ENCODE peak calls at places on chromosomes 2 and 18, in eight cellular contexts. One of them, this sample, is unnamed.

GRCh38 chr2:11985817-11986566 is 239.6 kb downstream of the LPIN1 start:
- DNase-seq in RWPE1: no peak
- DNase-seq in tibial artery: no peak
- DNase-seq in cardiac fibroblast: no peak
- DNase-seq in Panc1: no peak
- DNase-seq in CD8-positive, alpha-beta T cell: no peak
- DNase-seq in endothelial cell: no peak
- DNase-seq in gastrocnemius medialis: no peak
- DNase-seq in this sample: peak

GRCh38 chr2:72915907-72916742 is 1.2 kb upstream of the EMX1 start:
- DNase-seq in RWPE1: peak
- DNase-seq in gastrocnemius medialis: no peak
- DNase-seq in Panc1: no peak
- DNase-seq in cardiac fibroblast: peak
- DNase-seq in tibial artery: peak
- DNase-seq in endothelial cell: peak
- DNase-seq in CD8-positive, alpha-beta T cell: no peak
- DNase-seq in this sample: peak

GRCh38 chr2:197011777-197012641 is 85.5 kb upstream of the PGAP1 start:
- DNase-seq in endothelial cell: peak
- DNase-seq in RWPE1: peak
- DNase-seq in gastrocnemius medialis: no peak
- DNase-seq in cardiac fibroblast: peak
- DNase-seq in Panc1: no peak
- DNase-seq in CD8-positive, alpha-beta T cell: no peak
- DNase-seq in tibial artery: no peak
- DNase-seq in this sample: peak

GRCh38 chr18:39841133-39842041 is 2113.6 kb upstream of the PIK3C3 start:
- DNase-seq in RWPE1: peak
- DNase-seq in Panc1: no peak
- DNase-seq in endothelial cell: peak
- DNase-seq in gastrocnemius medialis: no peak
- DNase-seq in tibial artery: peak
- DNase-seq in cardiac fibroblast: peak
- DNase-seq in CD8-positive, alpha-beta T cell: no peak
- DNase-seq in this sample: peak

GRCh38 chr2:219444566-219445091 is 10.0 kb downstream of the SPEG start:
- DNase-seq in Panc1: no peak
- DNase-seq in RWPE1: no peak
- DNase-seq in tibial artery: peak
- DNase-seq in gastrocnemius medialis: no peak
- DNase-seq in CD8-positive, alpha-beta T cell: no peak
- DNase-seq in endothelial cell: no peak
- DNase-seq in cardiac fibroblast: no peak
- DNase-seq in this sample: no peak

GRCh38 chr2:40353236-40353635 is 98.7 kb downstream of the SLC8A1 start:
- DNase-seq in tibial artery: peak
- DNase-seq in Panc1: no peak
- DNase-seq in RWPE1: no peak
- DNase-seq in CD8-positive, alpha-beta T cell: no peak
- DNase-seq in cardiac fibroblast: no peak
- DNase-seq in gastrocnemius medialis: no peak
- DNase-seq in endothelial cell: no peak
- DNase-seq in this sample: no peak

GRCh38 chr2:133130548-133131246 is 437.6 kb downstream of the NCKAP5 start:
- DNase-seq in CD8-positive, alpha-beta T cell: no peak
- DNase-seq in Panc1: peak
- DNase-seq in endothelial cell: no peak
- DNase-seq in tibial artery: no peak
- DNase-seq in RWPE1: no peak
- DNase-seq in gastrocnemius medialis: no peak
- DNase-seq in cardiac fibroblast: peak
- DNase-seq in this sample: no peak

GRCh38 chr2:240724431-240724830 is 32.8 kb downstream of the AQP12A start:
- DNase-seq in endothelial cell: no peak
- DNase-seq in gastrocnemius medialis: no peak
- DNase-seq in cardiac fibroblast: no peak
- DNase-seq in Panc1: no peak
- DNase-seq in RWPE1: no peak
- DNase-seq in tibial artery: no peak
- DNase-seq in CD8-positive, alpha-beta T cell: no peak
- DNase-seq in this sample: no peak

GRCh38 chr18:12639990-12640880 is 17.7 kb downstream of the SPIRE1 start:
- DNase-seq in endothelial cell: no peak
- DNase-seq in Panc1: peak
- DNase-seq in CD8-positive, alpha-beta T cell: no peak
- DNase-seq in gastrocnemius medialis: peak
- DNase-seq in cardiac fibroblast: peak
- DNase-seq in RWPE1: no peak
- DNase-seq in tibial artery: no peak
- DNase-seq in this sample: peak

GRCh38 chr2:46913471-46914381 is 1.9 kb downstream of the MCFD2 start:
- DNase-seq in CD8-positive, alpha-beta T cell: no peak
- DNase-seq in gastrocnemius medialis: no peak
- DNase-seq in cardiac fibroblast: peak
- DNase-seq in tibial artery: peak
- DNase-seq in RWPE1: peak
- DNase-seq in Panc1: no peak
- DNase-seq in endothelial cell: peak
- DNase-seq in this sample: peak

GRCh38 chr2:119713819-119714490 is 35.0 kb downstream of the TMEM177 start:
- DNase-seq in cardiac fibroblast: no peak
- DNase-seq in tibial artery: no peak
- DNase-seq in gastrocnemius medialis: no peak
- DNase-seq in endothelial cell: no peak
- DNase-seq in CD8-positive, alpha-beta T cell: no peak
- DNase-seq in Panc1: no peak
- DNase-seq in RWPE1: no peak
- DNase-seq in this sample: no peak

GRCh38 chr2:19714926-19715325 is 186.9 kb downstream of the TTC32 start:
- DNase-seq in tibial artery: no peak
- DNase-seq in gastrocnemius medialis: no peak
- DNase-seq in Panc1: no peak
- DNase-seq in CD8-positive, alpha-beta T cell: no peak
- DNase-seq in cardiac fibroblast: no peak
- DNase-seq in RWPE1: no peak
- DNase-seq in endothelial cell: no peak
- DNase-seq in this sample: no peak

GRCh38 chr2:63484481-63484880 is 103.8 kb downstream of the WDPCP start:
- DNase-seq in gastrocnemius medialis: no peak
- DNase-seq in endothelial cell: no peak
- DNase-seq in CD8-positive, alpha-beta T cell: no peak
- DNase-seq in tibial artery: no peak
- DNase-seq in Panc1: no peak
- DNase-seq in cardiac fibroblast: no peak
- DNase-seq in RWPE1: no peak
- DNase-seq in this sample: no peak

GRCh38 chr18:10147752-10148151 is 233.9 kb downstream of the VAPA start:
- DNase-seq in tibial artery: peak
- DNase-seq in RWPE1: no peak
- DNase-seq in gastrocnemius medialis: no peak
- DNase-seq in cardiac fibroblast: no peak
- DNase-seq in CD8-positive, alpha-beta T cell: no peak
- DNase-seq in Panc1: no peak
- DNase-seq in endothelial cell: no peak
- DNase-seq in this sample: no peak

GRCh38 chr2:80244905-80245584 is 59.5 kb downstream of the LRRTM1 start:
- DNase-seq in endothelial cell: no peak
- DNase-seq in gastrocnemius medialis: no peak
- DNase-seq in RWPE1: no peak
- DNase-seq in tibial artery: no peak
- DNase-seq in cardiac fibroblast: no peak
- DNase-seq in CD8-positive, alpha-beta T cell: no peak
- DNase-seq in Panc1: no peak
- DNase-seq in this sample: no peak

GRCh38 chr18:69469444-69469919 is 68.8 kb downstream of the DOK6 start:
- DNase-seq in gastrocnemius medialis: no peak
- DNase-seq in cardiac fibroblast: peak
- DNase-seq in tibial artery: no peak
- DNase-seq in RWPE1: no peak
- DNase-seq in Panc1: peak
- DNase-seq in endothelial cell: peak
- DNase-seq in CD8-positive, alpha-beta T cell: no peak
- DNase-seq in this sample: peak

GRCh38 chr2:152054593-152054992 is 44.3 kb downstream of the CACNB4 start:
- DNase-seq in endothelial cell: no peak
- DNase-seq in RWPE1: peak
- DNase-seq in gastrocnemius medialis: no peak
- DNase-seq in CD8-positive, alpha-beta T cell: no peak
- DNase-seq in cardiac fibroblast: peak
- DNase-seq in tibial artery: no peak
- DNase-seq in Panc1: no peak
- DNase-seq in this sample: peak

GRCh38 chr2:234677758-234678538 is 181.1 kb upstream of the ARL4C start:
- DNase-seq in cardiac fibroblast: peak
- DNase-seq in RWPE1: peak
- DNase-seq in Panc1: no peak
- DNase-seq in CD8-positive, alpha-beta T cell: no peak
- DNase-seq in gastrocnemius medialis: no peak
- DNase-seq in tibial artery: no peak
- DNase-seq in endothelial cell: no peak
- DNase-seq in this sample: peak

GRCh38 chr2:217220228-217221013 is 360.6 kb upstream of the TNP1 start:
- DNase-seq in gastrocnemius medialis: no peak
- DNase-seq in CD8-positive, alpha-beta T cell: no peak
- DNase-seq in RWPE1: no peak
- DNase-seq in tibial artery: no peak
- DNase-seq in endothelial cell: no peak
- DNase-seq in Panc1: no peak
- DNase-seq in cardiac fibroblast: peak
- DNase-seq in this sample: no peak

GRCh38 chr18:37457337-37457736 is 108.3 kb downstream of the CELF4 start:
- DNase-seq in CD8-positive, alpha-beta T cell: no peak
- DNase-seq in tibial artery: no peak
- DNase-seq in cardiac fibroblast: no peak
- DNase-seq in gastrocnemius medialis: no peak
- DNase-seq in RWPE1: no peak
- DNase-seq in Panc1: no peak
- DNase-seq in endothelial cell: no peak
- DNase-seq in this sample: no peak

GRCh38 chr18:37460616-37461015 is 105.0 kb downstream of the CELF4 start:
- DNase-seq in endothelial cell: no peak
- DNase-seq in RWPE1: no peak
- DNase-seq in Panc1: no peak
- DNase-seq in tibial artery: no peak
- DNase-seq in CD8-positive, alpha-beta T cell: no peak
- DNase-seq in gastrocnemius medialis: no peak
- DNase-seq in cardiac fibroblast: no peak
- DNase-seq in this sample: no peak

GRCh38 chr18:37457754-37458153 is 107.8 kb downstream of the CELF4 start:
- DNase-seq in CD8-positive, alpha-beta T cell: no peak
- DNase-seq in endothelial cell: no peak
- DNase-seq in Panc1: no peak
- DNase-seq in cardiac fibroblast: no peak
- DNase-seq in RWPE1: no peak
- DNase-seq in tibial artery: no peak
- DNase-seq in gastrocnemius medialis: no peak
- DNase-seq in this sample: no peak

GRCh38 chr18:37456873-37457272 is 108.7 kb downstream of the CELF4 start:
- DNase-seq in RWPE1: no peak
- DNase-seq in endothelial cell: no peak
- DNase-seq in cardiac fibroblast: no peak
- DNase-seq in tibial artery: no peak
- DNase-seq in gastrocnemius medialis: no peak
- DNase-seq in Panc1: no peak
- DNase-seq in CD8-positive, alpha-beta T cell: no peak
- DNase-seq in this sample: no peak

GRCh38 chr18:37458697-37459096 is 106.9 kb downstream of the CELF4 start:
- DNase-seq in tibial artery: no peak
- DNase-seq in CD8-positive, alpha-beta T cell: no peak
- DNase-seq in cardiac fibroblast: no peak
- DNase-seq in RWPE1: no peak
- DNase-seq in Panc1: no peak
- DNase-seq in gastrocnemius medialis: no peak
- DNase-seq in endothelial cell: no peak
- DNase-seq in this sample: no peak
- TF ChIP-seq CTCF in tibial artery: no peak
- TF ChIP-seq CTCF in CD8-positive, alpha-beta T cell: no peak
- TF ChIP-seq CTCF in cardiac fibroblast: no peak
- TF ChIP-seq CTCF in RWPE1: no peak
- TF ChIP-seq CTCF in Panc1: no peak
- TF ChIP-seq CTCF in gastrocnemius medialis: no peak
- TF ChIP-seq CTCF in endothelial cell: no peak
- TF ChIP-seq CTCF in this sample: no peak

DNA sequence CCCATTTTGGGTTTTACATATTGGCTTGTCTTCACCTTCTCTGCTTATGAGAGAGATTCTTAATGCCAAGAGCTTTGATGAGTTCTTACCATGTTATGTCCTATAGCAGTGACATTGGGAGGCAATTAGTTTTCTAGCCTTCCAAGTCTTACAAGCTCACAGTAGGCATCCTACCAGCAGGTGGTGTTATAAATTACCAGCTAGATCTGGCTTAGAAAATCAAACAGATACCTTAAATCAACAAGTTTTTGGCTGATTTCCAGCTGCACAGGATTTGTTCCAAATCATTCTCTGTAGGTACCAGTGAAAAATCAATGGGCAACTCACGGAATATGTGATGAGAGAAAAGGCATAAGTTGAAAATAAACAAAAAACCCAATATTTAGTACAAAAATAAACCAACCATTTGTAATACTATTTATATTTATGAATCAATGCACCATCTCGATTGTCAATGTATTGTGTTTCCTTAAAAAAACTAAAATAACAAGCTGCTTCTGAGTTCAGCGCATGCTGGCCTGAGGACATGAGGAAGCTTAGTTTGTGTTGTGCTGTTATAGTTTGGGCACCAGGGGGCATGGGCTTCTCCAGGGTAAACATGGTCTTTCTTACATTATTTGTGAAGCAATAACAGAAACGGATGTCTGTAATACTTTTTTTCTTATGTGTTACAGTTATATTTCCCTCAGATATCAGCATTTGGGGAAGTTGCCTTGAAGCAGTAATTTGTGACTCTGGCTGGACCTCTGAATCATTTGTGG is 34.1 kb upstream of the NXPH2 start:
- DNase-seq in CD8-positive, alpha-beta T cell: no peak
- DNase-seq in tibial artery: no peak
- DNase-seq in Panc1: no peak
- DNase-seq in gastrocnemius medialis: no peak
- DNase-seq in RWPE1: no peak
- DNase-seq in endothelial cell: no peak
- DNase-seq in cardiac fibroblast: no peak
- DNase-seq in this sample: peak
- TF ChIP-seq CTCF in CD8-positive, alpha-beta T cell: no peak
- TF ChIP-seq CTCF in tibial artery: no peak
- TF ChIP-seq CTCF in Panc1: peak
- TF ChIP-seq CTCF in gastrocnemius medialis: no peak
- TF ChIP-seq CTCF in RWPE1: no peak
- TF ChIP-seq CTCF in endothelial cell: peak
- TF ChIP-seq CTCF in cardiac fibroblast: no peak
- TF ChIP-seq CTCF in this sample: no peak

GRCh38 chr2:68203587-68203986 is 45.9 kb downstream of the PNO1 start:
- DNase-seq in RWPE1: no peak
- DNase-seq in Panc1: no peak
- DNase-seq in cardiac fibroblast: no peak
- DNase-seq in endothelial cell: no peak
- DNase-seq in CD8-positive, alpha-beta T cell: no peak
- DNase-seq in tibial artery: no peak
- DNase-seq in gastrocnemius medialis: no peak
- DNase-seq in this sample: no peak
- TF ChIP-seq CTCF in RWPE1: no peak
- TF ChIP-seq CTCF in Panc1: no peak
- TF ChIP-seq CTCF in cardiac fibroblast: no peak
- TF ChIP-seq CTCF in endothelial cell: no peak
- TF ChIP-seq CTCF in CD8-positive, alpha-beta T cell: no peak
- TF ChIP-seq CTCF in tibial artery: no peak
- TF ChIP-seq CTCF in gastrocnemius medialis: no peak
- TF ChIP-seq CTCF in this sample: no peak

GRCh38 chr2:51335072-51336058 is 303.4 kb upstream of the NRXN1 start:
- DNase-seq in endothelial cell: no peak
- DNase-seq in tibial artery: no peak
- DNase-seq in Panc1: no peak
- DNase-seq in cardiac fibroblast: no peak
- DNase-seq in CD8-positive, alpha-beta T cell: no peak
- DNase-seq in RWPE1: no peak
- DNase-seq in gastrocnemius medialis: no peak
- DNase-seq in this sample: peak
- TF ChIP-seq CTCF in endothelial cell: peak
- TF ChIP-seq CTCF in tibial artery: no peak
- TF ChIP-seq CTCF in Panc1: no peak
- TF ChIP-seq CTCF in cardiac fibroblast: no peak
- TF ChIP-seq CTCF in CD8-positive, alpha-beta T cell: no peak
- TF ChIP-seq CTCF in RWPE1: no peak
- TF ChIP-seq CTCF in gastrocnemius medialis: no peak
- TF ChIP-seq CTCF in this sample: no peak